ENCODE peak calls at places on chromosome 20, in five cellular contexts. One of them, this sample, is unnamed.
A peak's percentile ranks its signal among the peaks of the same experiment; 100 is the strongest.

GRCh38 chr20:51354769-51355319 is 187.7 kb downstream of the NFATC2 start:
- DNase-seq in D341Med: no peak
- DNase-seq in nephron progenitor cell: no peak
- DNase-seq in stimulated activated CD4-positive, alpha-beta T cell treated with anti-CD3 and anti-CD28 coated beads, Interleukin-1b, Interleukin-23, amount 100 ng/mL, for 24 hours: no peak
- DNase-seq in naive thymus-derived CD8-positive, alpha-beta T cell: no peak
- DNase-seq in this sample: no peak

GRCh38 chr20:63625771-63626423 is 1.0 kb downstream of the GMEB2 start:
- DNase-seq in D341Med: peak; percentile 50
- DNase-seq in nephron progenitor cell: no peak
- DNase-seq in stimulated activated CD4-positive, alpha-beta T cell treated with anti-CD3 and anti-CD28 coated beads, Interleukin-1b, Interleukin-23, amount 100 ng/mL, for 24 hours: no peak
- DNase-seq in naive thymus-derived CD8-positive, alpha-beta T cell: peak; percentile 19
- DNase-seq in this sample: no peak

GRCh38 chr20:50343490-50344179 is 153.0 kb downstream of the CEBPB start:
- DNase-seq in D341Med: no peak
- DNase-seq in nephron progenitor cell: no peak
- DNase-seq in stimulated activated CD4-positive, alpha-beta T cell treated with anti-CD3 and anti-CD28 coated beads, Interleukin-1b, Interleukin-23, amount 100 ng/mL, for 24 hours: no peak
- DNase-seq in naive thymus-derived CD8-positive, alpha-beta T cell: no peak
- DNase-seq in this sample: no peak

GRCh38 chr20:18314786-18315406 is 26.6 kb downstream of the ZNF133 start:
- DNase-seq in D341Med: no peak
- DNase-seq in nephron progenitor cell: no peak
- DNase-seq in stimulated activated CD4-positive, alpha-beta T cell treated with anti-CD3 and anti-CD28 coated beads, Interleukin-1b, Interleukin-23, amount 100 ng/mL, for 24 hours: no peak
- DNase-seq in naive thymus-derived CD8-positive, alpha-beta T cell: no peak
- DNase-seq in this sample: no peak

GRCh38 chr20:64186071-64186598 is 21.9 kb downstream of the MYT1 start:
- DNase-seq in D341Med: no peak
- DNase-seq in nephron progenitor cell: no peak
- DNase-seq in stimulated activated CD4-positive, alpha-beta T cell treated with anti-CD3 and anti-CD28 coated beads, Interleukin-1b, Interleukin-23, amount 100 ng/mL, for 24 hours: no peak
- DNase-seq in naive thymus-derived CD8-positive, alpha-beta T cell: no peak
- DNase-seq in this sample: no peak

GRCh38 chr20:23166563-23166962 is 80.4 kb upstream of the CD93 start:
- DNase-seq in D341Med: no peak
- DNase-seq in nephron progenitor cell: no peak
- DNase-seq in stimulated activated CD4-positive, alpha-beta T cell treated with anti-CD3 and anti-CD28 coated beads, Interleukin-1b, Interleukin-23, amount 100 ng/mL, for 24 hours: no peak
- DNase-seq in naive thymus-derived CD8-positive, alpha-beta T cell: no peak
- DNase-seq in this sample: no peak

GRCh38 chr20:17343091-17343490 is 116.3 kb downstream of the PCSK2 start:
- DNase-seq in D341Med: no peak
- DNase-seq in nephron progenitor cell: no peak
- DNase-seq in stimulated activated CD4-positive, alpha-beta T cell treated with anti-CD3 and anti-CD28 coated beads, Interleukin-1b, Interleukin-23, amount 100 ng/mL, for 24 hours: no peak
- DNase-seq in naive thymus-derived CD8-positive, alpha-beta T cell: no peak
- DNase-seq in this sample: no peak

GRCh38 chr20:44187054-44187762 is at the start of gene JPH2:
- DNase-seq in D341Med: no peak
- DNase-seq in nephron progenitor cell: peak; percentile 67
- DNase-seq in stimulated activated CD4-positive, alpha-beta T cell treated with anti-CD3 and anti-CD28 coated beads, Interleukin-1b, Interleukin-23, amount 100 ng/mL, for 24 hours: no peak
- DNase-seq in naive thymus-derived CD8-positive, alpha-beta T cell: no peak
- DNase-seq in this sample: peak; percentile 33

GRCh38 chr20:24034820-24035219 is 46.2 kb upstream of the GGTLC1 start:
- DNase-seq in D341Med: no peak
- DNase-seq in nephron progenitor cell: no peak
- DNase-seq in stimulated activated CD4-positive, alpha-beta T cell treated with anti-CD3 and anti-CD28 coated beads, Interleukin-1b, Interleukin-23, amount 100 ng/mL, for 24 hours: no peak
- DNase-seq in naive thymus-derived CD8-positive, alpha-beta T cell: no peak
- DNase-seq in this sample: no peak

GRCh38 chr20:36777152-36777551 is 3.6 kb upstream of the DSN1 start:
- DNase-seq in D341Med: no peak
- DNase-seq in nephron progenitor cell: no peak
- DNase-seq in stimulated activated CD4-positive, alpha-beta T cell treated with anti-CD3 and anti-CD28 coated beads, Interleukin-1b, Interleukin-23, amount 100 ng/mL, for 24 hours: no peak
- DNase-seq in naive thymus-derived CD8-positive, alpha-beta T cell: no peak
- DNase-seq in this sample: no peak

GRCh38 chr20:31863296-31864085 is 6.8 kb downstream of the DUSP15 start:
- DNase-seq in D341Med: no peak
- DNase-seq in nephron progenitor cell: no peak
- DNase-seq in stimulated activated CD4-positive, alpha-beta T cell treated with anti-CD3 and anti-CD28 coated beads, Interleukin-1b, Interleukin-23, amount 100 ng/mL, for 24 hours: no peak
- DNase-seq in naive thymus-derived CD8-positive, alpha-beta T cell: no peak
- DNase-seq in this sample: peak; percentile 15

GRCh38 chr20:48783533-48784272 is 44.1 kb downstream of the PREX1 start:
- DNase-seq in D341Med: no peak
- DNase-seq in nephron progenitor cell: no peak
- DNase-seq in stimulated activated CD4-positive, alpha-beta T cell treated with anti-CD3 and anti-CD28 coated beads, Interleukin-1b, Interleukin-23, amount 100 ng/mL, for 24 hours: no peak
- DNase-seq in naive thymus-derived CD8-positive, alpha-beta T cell: peak; percentile 29
- DNase-seq in this sample: no peak

GRCh38 chr20:57894096-57894495 is 184.3 kb upstream of the PMEPA1 start:
- DNase-seq in D341Med: no peak
- DNase-seq in nephron progenitor cell: no peak
- DNase-seq in stimulated activated CD4-positive, alpha-beta T cell treated with anti-CD3 and anti-CD28 coated beads, Interleukin-1b, Interleukin-23, amount 100 ng/mL, for 24 hours: no peak
- DNase-seq in naive thymus-derived CD8-positive, alpha-beta T cell: no peak
- DNase-seq in this sample: no peak

GRCh38 chr20:15945301-15945700 is 627.9 kb downstream of the KIF16B start:
- DNase-seq in D341Med: no peak
- DNase-seq in nephron progenitor cell: no peak
- DNase-seq in stimulated activated CD4-positive, alpha-beta T cell treated with anti-CD3 and anti-CD28 coated beads, Interleukin-1b, Interleukin-23, amount 100 ng/mL, for 24 hours: no peak
- DNase-seq in naive thymus-derived CD8-positive, alpha-beta T cell: no peak
- DNase-seq in this sample: no peak

This sample was measured in glutamatergic neuron.